ENCODE peak calls at places on chromosomes 2 and 18, in eight cellular contexts. One of them, this sample, is unnamed.

GRCh38 chr2:55157474-55157884 is 74.6 kb downstream of the CLHC1 start:
- DNase-seq in left ventricle myocardium superior: no peak
- DNase-seq in progenitor cell of endocrine pancreas: no peak
- DNase-seq in neural crest cell: no peak
- DNase-seq in activated CD8-positive, alpha-beta memory T cell treated with anti-CD3 and anti-CD28 coated beads for 48 hours: no peak
- DNase-seq in activated T-helper 1 cell treated with anti-CD3 and anti-CD28 coated beads, Interleukin-12 subunit alpha, Interleukin-12 subunit beta, Interleukin-2, Interleukin-4 antibody, amounts not matched to agents 30 ng/mL and 10 ng/mL and 1 ng/mL, durations not matched to agents 14 hours and 24 hours and 36 hours: no peak
- DNase-seq in posterior vena cava: no peak
- DNase-seq in GM03348: peak
- DNase-seq in this sample: no peak

GRCh38 chr2:24971300-24971549 is 530 bp downstream of the DNAJC27 start:
- DNase-seq in left ventricle myocardium superior: no peak
- DNase-seq in progenitor cell of endocrine pancreas: no peak
- DNase-seq in neural crest cell: no peak
- DNase-seq in activated CD8-positive, alpha-beta memory T cell treated with anti-CD3 and anti-CD28 coated beads for 48 hours: no peak
- DNase-seq in activated T-helper 1 cell treated with anti-CD3 and anti-CD28 coated beads, Interleukin-12 subunit alpha, Interleukin-12 subunit beta, Interleukin-2, Interleukin-4 antibody, amounts not matched to agents 30 ng/mL and 10 ng/mL and 1 ng/mL, durations not matched to agents 14 hours and 24 hours and 36 hours: no peak
- DNase-seq in posterior vena cava: no peak
- DNase-seq in GM03348: no peak
- DNase-seq in this sample: peak

GRCh38 chr18:5630057-5630765 is 86.4 kb upstream of the EPB41L3 start:
- DNase-seq in left ventricle myocardium superior: peak
- DNase-seq in progenitor cell of endocrine pancreas: peak
- DNase-seq in neural crest cell: peak
- DNase-seq in activated CD8-positive, alpha-beta memory T cell treated with anti-CD3 and anti-CD28 coated beads for 48 hours: peak
- DNase-seq in activated T-helper 1 cell treated with anti-CD3 and anti-CD28 coated beads, Interleukin-12 subunit alpha, Interleukin-12 subunit beta, Interleukin-2, Interleukin-4 antibody, amounts not matched to agents 30 ng/mL and 10 ng/mL and 1 ng/mL, durations not matched to agents 14 hours and 24 hours and 36 hours: peak
- DNase-seq in posterior vena cava: peak
- DNase-seq in GM03348: peak
- DNase-seq in this sample: peak

GRCh38 chr18:69617888-69618287 is 217.2 kb downstream of the DOK6 start:
- DNase-seq in left ventricle myocardium superior: no peak
- DNase-seq in progenitor cell of endocrine pancreas: no peak
- DNase-seq in neural crest cell: no peak
- DNase-seq in activated CD8-positive, alpha-beta memory T cell treated with anti-CD3 and anti-CD28 coated beads for 48 hours: no peak
- DNase-seq in activated T-helper 1 cell treated with anti-CD3 and anti-CD28 coated beads, Interleukin-12 subunit alpha, Interleukin-12 subunit beta, Interleukin-2, Interleukin-4 antibody, amounts not matched to agents 30 ng/mL and 10 ng/mL and 1 ng/mL, durations not matched to agents 14 hours and 24 hours and 36 hours: no peak
- DNase-seq in posterior vena cava: no peak
- DNase-seq in GM03348: peak
- DNase-seq in this sample: no peak

GRCh38 chr2:157628282-157628531 is 457 bp downstream of the ACVR1C start:
- DNase-seq in left ventricle myocardium superior: no peak
- DNase-seq in progenitor cell of endocrine pancreas: no peak
- DNase-seq in neural crest cell: no peak
- DNase-seq in activated CD8-positive, alpha-beta memory T cell treated with anti-CD3 and anti-CD28 coated beads for 48 hours: no peak
- DNase-seq in activated T-helper 1 cell treated with anti-CD3 and anti-CD28 coated beads, Interleukin-12 subunit alpha, Interleukin-12 subunit beta, Interleukin-2, Interleukin-4 antibody, amounts not matched to agents 30 ng/mL and 10 ng/mL and 1 ng/mL, durations not matched to agents 14 hours and 24 hours and 36 hours: no peak
- DNase-seq in posterior vena cava: peak
- DNase-seq in GM03348: peak
- DNase-seq in this sample: no peak

GRCh38 chr2:71592181-71592711 is 138.9 kb downstream of the DYSF start:
- DNase-seq in left ventricle myocardium superior: no peak
- DNase-seq in progenitor cell of endocrine pancreas: no peak
- DNase-seq in neural crest cell: no peak
- DNase-seq in activated CD8-positive, alpha-beta memory T cell treated with anti-CD3 and anti-CD28 coated beads for 48 hours: no peak
- DNase-seq in activated T-helper 1 cell treated with anti-CD3 and anti-CD28 coated beads, Interleukin-12 subunit alpha, Interleukin-12 subunit beta, Interleukin-2, Interleukin-4 antibody, amounts not matched to agents 30 ng/mL and 10 ng/mL and 1 ng/mL, durations not matched to agents 14 hours and 24 hours and 36 hours: no peak
- DNase-seq in posterior vena cava: no peak
- DNase-seq in GM03348: no peak
- DNase-seq in this sample: no peak

GRCh38 chr2:174001107-174001506 is 35.9 kb upstream of the SP3 start:
- DNase-seq in left ventricle myocardium superior: no peak
- DNase-seq in progenitor cell of endocrine pancreas: no peak
- DNase-seq in neural crest cell: no peak
- DNase-seq in activated CD8-positive, alpha-beta memory T cell treated with anti-CD3 and anti-CD28 coated beads for 48 hours: no peak
- DNase-seq in activated T-helper 1 cell treated with anti-CD3 and anti-CD28 coated beads, Interleukin-12 subunit alpha, Interleukin-12 subunit beta, Interleukin-2, Interleukin-4 antibody, amounts not matched to agents 30 ng/mL and 10 ng/mL and 1 ng/mL, durations not matched to agents 14 hours and 24 hours and 36 hours: no peak
- DNase-seq in posterior vena cava: no peak
- DNase-seq in GM03348: no peak
- DNase-seq in this sample: no peak

GRCh38 chr2:227939271-227940027 is 68.0 kb downstream of the DAW1 start:
- DNase-seq in left ventricle myocardium superior: no peak
- DNase-seq in progenitor cell of endocrine pancreas: no peak
- DNase-seq in neural crest cell: peak
- DNase-seq in activated CD8-positive, alpha-beta memory T cell treated with anti-CD3 and anti-CD28 coated beads for 48 hours: no peak
- DNase-seq in activated T-helper 1 cell treated with anti-CD3 and anti-CD28 coated beads, Interleukin-12 subunit alpha, Interleukin-12 subunit beta, Interleukin-2, Interleukin-4 antibody, amounts not matched to agents 30 ng/mL and 10 ng/mL and 1 ng/mL, durations not matched to agents 14 hours and 24 hours and 36 hours: no peak
- DNase-seq in posterior vena cava: no peak
- DNase-seq in GM03348: peak
- DNase-seq in this sample: no peak

GRCh38 chr2:203404996-203405395 is 76.8 kb downstream of the ABI2 start:
- DNase-seq in left ventricle myocardium superior: no peak
- DNase-seq in progenitor cell of endocrine pancreas: no peak
- DNase-seq in neural crest cell: no peak
- DNase-seq in activated CD8-positive, alpha-beta memory T cell treated with anti-CD3 and anti-CD28 coated beads for 48 hours: no peak
- DNase-seq in activated T-helper 1 cell treated with anti-CD3 and anti-CD28 coated beads, Interleukin-12 subunit alpha, Interleukin-12 subunit beta, Interleukin-2, Interleukin-4 antibody, amounts not matched to agents 30 ng/mL and 10 ng/mL and 1 ng/mL, durations not matched to agents 14 hours and 24 hours and 36 hours: no peak
- DNase-seq in posterior vena cava: no peak
- DNase-seq in GM03348: peak
- DNase-seq in this sample: no peak

GRCh38 chr2:231187736-231188505 is 10.5 kb upstream of the ARMC9 start:
- DNase-seq in left ventricle myocardium superior: peak
- DNase-seq in progenitor cell of endocrine pancreas: peak
- DNase-seq in neural crest cell: no peak
- DNase-seq in activated CD8-positive, alpha-beta memory T cell treated with anti-CD3 and anti-CD28 coated beads for 48 hours: no peak
- DNase-seq in activated T-helper 1 cell treated with anti-CD3 and anti-CD28 coated beads, Interleukin-12 subunit alpha, Interleukin-12 subunit beta, Interleukin-2, Interleukin-4 antibody, amounts not matched to agents 30 ng/mL and 10 ng/mL and 1 ng/mL, durations not matched to agents 14 hours and 24 hours and 36 hours: no peak
- DNase-seq in posterior vena cava: peak
- DNase-seq in GM03348: peak
- DNase-seq in this sample: no peak

GRCh38 chr18:8706981-8707940 is 1.9 kb downstream of the MTCL1 start:
- DNase-seq in left ventricle myocardium superior: peak
- DNase-seq in progenitor cell of endocrine pancreas: peak
- DNase-seq in neural crest cell: peak
- DNase-seq in activated CD8-positive, alpha-beta memory T cell treated with anti-CD3 and anti-CD28 coated beads for 48 hours: no peak
- DNase-seq in activated T-helper 1 cell treated with anti-CD3 and anti-CD28 coated beads, Interleukin-12 subunit alpha, Interleukin-12 subunit beta, Interleukin-2, Interleukin-4 antibody, amounts not matched to agents 30 ng/mL and 10 ng/mL and 1 ng/mL, durations not matched to agents 14 hours and 24 hours and 36 hours: no peak
- DNase-seq in posterior vena cava: no peak
- DNase-seq in GM03348: peak
- DNase-seq in this sample: no peak

GRCh38 chr2:20040489-20041172 is 10.8 kb downstream of the LAPTM4A start:
- DNase-seq in left ventricle myocardium superior: no peak
- DNase-seq in progenitor cell of endocrine pancreas: no peak
- DNase-seq in neural crest cell: no peak
- DNase-seq in activated CD8-positive, alpha-beta memory T cell treated with anti-CD3 and anti-CD28 coated beads for 48 hours: no peak
- DNase-seq in activated T-helper 1 cell treated with anti-CD3 and anti-CD28 coated beads, Interleukin-12 subunit alpha, Interleukin-12 subunit beta, Interleukin-2, Interleukin-4 antibody, amounts not matched to agents 30 ng/mL and 10 ng/mL and 1 ng/mL, durations not matched to agents 14 hours and 24 hours and 36 hours: no peak
- DNase-seq in posterior vena cava: no peak
- DNase-seq in GM03348: no peak
- DNase-seq in this sample: no peak

GRCh38 chr2:76711490-76711889 is 810.7 kb downstream of the LRRTM4 start:
- DNase-seq in left ventricle myocardium superior: no peak
- DNase-seq in progenitor cell of endocrine pancreas: no peak
- DNase-seq in neural crest cell: no peak
- DNase-seq in activated CD8-positive, alpha-beta memory T cell treated with anti-CD3 and anti-CD28 coated beads for 48 hours: no peak
- DNase-seq in activated T-helper 1 cell treated with anti-CD3 and anti-CD28 coated beads, Interleukin-12 subunit alpha, Interleukin-12 subunit beta, Interleukin-2, Interleukin-4 antibody, amounts not matched to agents 30 ng/mL and 10 ng/mL and 1 ng/mL, durations not matched to agents 14 hours and 24 hours and 36 hours: no peak
- DNase-seq in posterior vena cava: no peak
- DNase-seq in GM03348: no peak
- DNase-seq in this sample: no peak

GRCh38 chr2:54725343-54726099 is 2.1 kb downstream of the EML6 start:
- DNase-seq in left ventricle myocardium superior: no peak
- DNase-seq in progenitor cell of endocrine pancreas: no peak
- DNase-seq in neural crest cell: no peak
- DNase-seq in activated CD8-positive, alpha-beta memory T cell treated with anti-CD3 and anti-CD28 coated beads for 48 hours: no peak
- DNase-seq in activated T-helper 1 cell treated with anti-CD3 and anti-CD28 coated beads, Interleukin-12 subunit alpha, Interleukin-12 subunit beta, Interleukin-2, Interleukin-4 antibody, amounts not matched to agents 30 ng/mL and 10 ng/mL and 1 ng/mL, durations not matched to agents 14 hours and 24 hours and 36 hours: no peak
- DNase-seq in posterior vena cava: no peak
- DNase-seq in GM03348: no peak
- DNase-seq in this sample: no peak

GRCh38 chr2:229852565-229852964 is 69.2 kb downstream of the TRIP12 start:
- DNase-seq in left ventricle myocardium superior: peak
- DNase-seq in progenitor cell of endocrine pancreas: no peak
- DNase-seq in neural crest cell: no peak
- DNase-seq in activated CD8-positive, alpha-beta memory T cell treated with anti-CD3 and anti-CD28 coated beads for 48 hours: no peak
- DNase-seq in activated T-helper 1 cell treated with anti-CD3 and anti-CD28 coated beads, Interleukin-12 subunit alpha, Interleukin-12 subunit beta, Interleukin-2, Interleukin-4 antibody, amounts not matched to agents 30 ng/mL and 10 ng/mL and 1 ng/mL, durations not matched to agents 14 hours and 24 hours and 36 hours: peak
- DNase-seq in posterior vena cava: no peak
- DNase-seq in GM03348: no peak
- DNase-seq in this sample: peak

GRCh38 chr2:188369365-188369764 is 77.7 kb downstream of the GULP1 start:
- DNase-seq in left ventricle myocardium superior: no peak
- DNase-seq in progenitor cell of endocrine pancreas: no peak
- DNase-seq in neural crest cell: peak
- DNase-seq in activated CD8-positive, alpha-beta memory T cell treated with anti-CD3 and anti-CD28 coated beads for 48 hours: no peak
- DNase-seq in activated T-helper 1 cell treated with anti-CD3 and anti-CD28 coated beads, Interleukin-12 subunit alpha, Interleukin-12 subunit beta, Interleukin-2, Interleukin-4 antibody, amounts not matched to agents 30 ng/mL and 10 ng/mL and 1 ng/mL, durations not matched to agents 14 hours and 24 hours and 36 hours: no peak
- DNase-seq in posterior vena cava: no peak
- DNase-seq in GM03348: peak
- DNase-seq in this sample: peak

GRCh38 chr2:121944072-121944829 is 188.8 kb downstream of the TSN start:
- DNase-seq in left ventricle myocardium superior: no peak
- DNase-seq in progenitor cell of endocrine pancreas: no peak
- DNase-seq in neural crest cell: no peak
- DNase-seq in activated CD8-positive, alpha-beta memory T cell treated with anti-CD3 and anti-CD28 coated beads for 48 hours: no peak
- DNase-seq in activated T-helper 1 cell treated with anti-CD3 and anti-CD28 coated beads, Interleukin-12 subunit alpha, Interleukin-12 subunit beta, Interleukin-2, Interleukin-4 antibody, amounts not matched to agents 30 ng/mL and 10 ng/mL and 1 ng/mL, durations not matched to agents 14 hours and 24 hours and 36 hours: no peak
- DNase-seq in posterior vena cava: no peak
- DNase-seq in GM03348: peak
- DNase-seq in this sample: no peak

GRCh38 chr2:96806468-96807126 is 9.5 kb upstream of the CNNM3 start:
- DNase-seq in left ventricle myocardium superior: no peak
- DNase-seq in progenitor cell of endocrine pancreas: no peak
- DNase-seq in neural crest cell: no peak
- DNase-seq in activated CD8-positive, alpha-beta memory T cell treated with anti-CD3 and anti-CD28 coated beads for 48 hours: no peak
- DNase-seq in activated T-helper 1 cell treated with anti-CD3 and anti-CD28 coated beads, Interleukin-12 subunit alpha, Interleukin-12 subunit beta, Interleukin-2, Interleukin-4 antibody, amounts not matched to agents 30 ng/mL and 10 ng/mL and 1 ng/mL, durations not matched to agents 14 hours and 24 hours and 36 hours: no peak
- DNase-seq in posterior vena cava: peak
- DNase-seq in GM03348: no peak
- DNase-seq in this sample: no peak

GRCh38 chr2:3294066-3294465 is 83.6 kb downstream of the EIPR1 start:
- DNase-seq in left ventricle myocardium superior: no peak
- DNase-seq in progenitor cell of endocrine pancreas: no peak
- DNase-seq in neural crest cell: no peak
- DNase-seq in activated CD8-positive, alpha-beta memory T cell treated with anti-CD3 and anti-CD28 coated beads for 48 hours: no peak
- DNase-seq in activated T-helper 1 cell treated with anti-CD3 and anti-CD28 coated beads, Interleukin-12 subunit alpha, Interleukin-12 subunit beta, Interleukin-2, Interleukin-4 antibody, amounts not matched to agents 30 ng/mL and 10 ng/mL and 1 ng/mL, durations not matched to agents 14 hours and 24 hours and 36 hours: no peak
- DNase-seq in posterior vena cava: peak
- DNase-seq in GM03348: no peak
- DNase-seq in this sample: no peak

GRCh38 chr2:205776139-205776538 is 93.8 kb downstream of the NRP2 start:
- DNase-seq in left ventricle myocardium superior: peak
- DNase-seq in progenitor cell of endocrine pancreas: peak
- DNase-seq in neural crest cell: peak
- DNase-seq in activated CD8-positive, alpha-beta memory T cell treated with anti-CD3 and anti-CD28 coated beads for 48 hours: peak
- DNase-seq in activated T-helper 1 cell treated with anti-CD3 and anti-CD28 coated beads, Interleukin-12 subunit alpha, Interleukin-12 subunit beta, Interleukin-2, Interleukin-4 antibody, amounts not matched to agents 30 ng/mL and 10 ng/mL and 1 ng/mL, durations not matched to agents 14 hours and 24 hours and 36 hours: peak
- DNase-seq in posterior vena cava: peak
- DNase-seq in GM03348: peak
- DNase-seq in this sample: no peak

GRCh38 chr2:146818122-146818521 is 1026.7 kb upstream of the ACVR2A start:
- DNase-seq in left ventricle myocardium superior: no peak
- DNase-seq in progenitor cell of endocrine pancreas: no peak
- DNase-seq in neural crest cell: no peak
- DNase-seq in activated CD8-positive, alpha-beta memory T cell treated with anti-CD3 and anti-CD28 coated beads for 48 hours: no peak
- DNase-seq in activated T-helper 1 cell treated with anti-CD3 and anti-CD28 coated beads, Interleukin-12 subunit alpha, Interleukin-12 subunit beta, Interleukin-2, Interleukin-4 antibody, amounts not matched to agents 30 ng/mL and 10 ng/mL and 1 ng/mL, durations not matched to agents 14 hours and 24 hours and 36 hours: no peak
- DNase-seq in posterior vena cava: no peak
- DNase-seq in GM03348: peak
- DNase-seq in this sample: no peak

GRCh38 chr2:104897515-104898184 is 43.7 kb downstream of the POU3F3 start:
- DNase-seq in left ventricle myocardium superior: no peak
- DNase-seq in progenitor cell of endocrine pancreas: no peak
- DNase-seq in neural crest cell: no peak
- DNase-seq in activated CD8-positive, alpha-beta memory T cell treated with anti-CD3 and anti-CD28 coated beads for 48 hours: no peak
- DNase-seq in activated T-helper 1 cell treated with anti-CD3 and anti-CD28 coated beads, Interleukin-12 subunit alpha, Interleukin-12 subunit beta, Interleukin-2, Interleukin-4 antibody, amounts not matched to agents 30 ng/mL and 10 ng/mL and 1 ng/mL, durations not matched to agents 14 hours and 24 hours and 36 hours: no peak
- DNase-seq in posterior vena cava: no peak
- DNase-seq in GM03348: peak
- DNase-seq in this sample: no peak

GRCh38 chr2:133026536-133027177 is 356.7 kb upstream of the LYPD1 start:
- DNase-seq in left ventricle myocardium superior: no peak
- DNase-seq in progenitor cell of endocrine pancreas: no peak
- DNase-seq in neural crest cell: no peak
- DNase-seq in activated CD8-positive, alpha-beta memory T cell treated with anti-CD3 and anti-CD28 coated beads for 48 hours: no peak
- DNase-seq in activated T-helper 1 cell treated with anti-CD3 and anti-CD28 coated beads, Interleukin-12 subunit alpha, Interleukin-12 subunit beta, Interleukin-2, Interleukin-4 antibody, amounts not matched to agents 30 ng/mL and 10 ng/mL and 1 ng/mL, durations not matched to agents 14 hours and 24 hours and 36 hours: no peak
- DNase-seq in posterior vena cava: no peak
- DNase-seq in GM03348: no peak
- DNase-seq in this sample: no peak

GRCh38 chr2:17821535-17822451 is 5.5 kb downstream of the MSGN1 start:
- DNase-seq in left ventricle myocardium superior: no peak
- DNase-seq in progenitor cell of endocrine pancreas: no peak
- DNase-seq in neural crest cell: no peak
- DNase-seq in activated CD8-positive, alpha-beta memory T cell treated with anti-CD3 and anti-CD28 coated beads for 48 hours: no peak
- DNase-seq in activated T-helper 1 cell treated with anti-CD3 and anti-CD28 coated beads, Interleukin-12 subunit alpha, Interleukin-12 subunit beta, Interleukin-2, Interleukin-4 antibody, amounts not matched to agents 30 ng/mL and 10 ng/mL and 1 ng/mL, durations not matched to agents 14 hours and 24 hours and 36 hours: no peak
- DNase-seq in posterior vena cava: no peak
- DNase-seq in GM03348: no peak
- DNase-seq in this sample: no peak

GRCh38 chr2:8546319-8547283 is 135.3 kb upstream of the ID2 start:
- DNase-seq in left ventricle myocardium superior: no peak
- DNase-seq in progenitor cell of endocrine pancreas: no peak
- DNase-seq in neural crest cell: no peak
- DNase-seq in activated CD8-positive, alpha-beta memory T cell treated with anti-CD3 and anti-CD28 coated beads for 48 hours: no peak
- DNase-seq in activated T-helper 1 cell treated with anti-CD3 and anti-CD28 coated beads, Interleukin-12 subunit alpha, Interleukin-12 subunit beta, Interleukin-2, Interleukin-4 antibody, amounts not matched to agents 30 ng/mL and 10 ng/mL and 1 ng/mL, durations not matched to agents 14 hours and 24 hours and 36 hours: no peak
- DNase-seq in posterior vena cava: no peak
- DNase-seq in GM03348: no peak
- DNase-seq in this sample: no peak

GRCh38 chr2:217886720-217887309 is 116.0 kb downstream of the TNS1 start:
- DNase-seq in left ventricle myocardium superior: peak
- DNase-seq in progenitor cell of endocrine pancreas: peak
- DNase-seq in neural crest cell: peak
- DNase-seq in activated CD8-positive, alpha-beta memory T cell treated with anti-CD3 and anti-CD28 coated beads for 48 hours: peak
- DNase-seq in activated T-helper 1 cell treated with anti-CD3 and anti-CD28 coated beads, Interleukin-12 subunit alpha, Interleukin-12 subunit beta, Interleukin-2, Interleukin-4 antibody, amounts not matched to agents 30 ng/mL and 10 ng/mL and 1 ng/mL, durations not matched to agents 14 hours and 24 hours and 36 hours: peak
- DNase-seq in posterior vena cava: peak
- DNase-seq in GM03348: peak
- DNase-seq in this sample: peak

GRCh38 chr18:23266717-23267446 is 131.6 kb downstream of the CABLES1 start:
- DNase-seq in left ventricle myocardium superior: no peak
- DNase-seq in progenitor cell of endocrine pancreas: no peak
- DNase-seq in neural crest cell: no peak
- DNase-seq in activated CD8-positive, alpha-beta memory T cell treated with anti-CD3 and anti-CD28 coated beads for 48 hours: no peak
- DNase-seq in activated T-helper 1 cell treated with anti-CD3 and anti-CD28 coated beads, Interleukin-12 subunit alpha, Interleukin-12 subunit beta, Interleukin-2, Interleukin-4 antibody, amounts not matched to agents 30 ng/mL and 10 ng/mL and 1 ng/mL, durations not matched to agents 14 hours and 24 hours and 36 hours: no peak
- DNase-seq in posterior vena cava: no peak
- DNase-seq in GM03348: no peak
- DNase-seq in this sample: no peak

GRCh38 chr2:112151275-112151674 is 13.1 kb downstream of the FBLN7 start:
- DNase-seq in left ventricle myocardium superior: no peak
- DNase-seq in progenitor cell of endocrine pancreas: no peak
- DNase-seq in neural crest cell: no peak
- DNase-seq in activated CD8-positive, alpha-beta memory T cell treated with anti-CD3 and anti-CD28 coated beads for 48 hours: no peak
- DNase-seq in activated T-helper 1 cell treated with anti-CD3 and anti-CD28 coated beads, Interleukin-12 subunit alpha, Interleukin-12 subunit beta, Interleukin-2, Interleukin-4 antibody, amounts not matched to agents 30 ng/mL and 10 ng/mL and 1 ng/mL, durations not matched to agents 14 hours and 24 hours and 36 hours: no peak
- DNase-seq in posterior vena cava: peak
- DNase-seq in GM03348: no peak
- DNase-seq in this sample: no peak

This sample was measured in stimulated activated naive CD4-positive, alpha-beta T cell.